ENCODE peak calls at places on chromosomes 4 and X, in eight cellular contexts. One of them, this sample, is unnamed.

GRCh38 chrX:18983711-18984380 is at the start of gene PHKA2:
- DNase-seq in GM12878: no peak
- DNase-seq in esophagus muscularis mucosa: no peak
- DNase-seq in heart left ventricle: peak; percentile 54
- DNase-seq in tibial nerve: peak; percentile 17
- DNase-seq in ovary: peak; percentile 33
- DNase-seq in sigmoid colon: peak; percentile 70
- DNase-seq in stomach: peak; percentile 53
- DNase-seq in this sample: peak; percentile 61

GRCh38 chr4:6767341-6767724 is 15.2 kb upstream of the KIAA0232 start:
- DNase-seq in GM12878: no peak
- DNase-seq in esophagus muscularis mucosa: no peak
- DNase-seq in heart left ventricle: no peak
- DNase-seq in tibial nerve: no peak
- DNase-seq in ovary: no peak
- DNase-seq in sigmoid colon: peak; percentile 41
- DNase-seq in stomach: no peak
- DNase-seq in this sample: no peak

GRCh38 chr4:127124919-127125318 is 507.8 kb upstream of the INTU start:
- DNase-seq in GM12878: no peak
- DNase-seq in esophagus muscularis mucosa: no peak
- DNase-seq in heart left ventricle: no peak
- DNase-seq in tibial nerve: no peak
- DNase-seq in ovary: no peak
- DNase-seq in sigmoid colon: no peak
- DNase-seq in stomach: no peak
- DNase-seq in this sample: no peak

GRCh38 chr4:39576268-39576667 is 49.0 kb upstream of the UGDH start:
- DNase-seq in GM12878: no peak
- DNase-seq in esophagus muscularis mucosa: no peak
- DNase-seq in heart left ventricle: no peak
- DNase-seq in tibial nerve: no peak
- DNase-seq in ovary: no peak
- DNase-seq in sigmoid colon: no peak
- DNase-seq in stomach: no peak
- DNase-seq in this sample: no peak

GRCh38 chrX:101164766-101165590 is 54.6 kb upstream of the DRP2 start:
- DNase-seq in GM12878: no peak
- DNase-seq in esophagus muscularis mucosa: no peak
- DNase-seq in heart left ventricle: no peak
- DNase-seq in tibial nerve: no peak
- DNase-seq in ovary: no peak
- DNase-seq in sigmoid colon: no peak
- DNase-seq in stomach: no peak
- DNase-seq in this sample: no peak

GRCh38 chrX:153052534-153052933 is 3.7 kb upstream of the PNMA3 start:
- DNase-seq in GM12878: no peak
- DNase-seq in esophagus muscularis mucosa: no peak
- DNase-seq in heart left ventricle: no peak
- DNase-seq in tibial nerve: no peak
- DNase-seq in ovary: no peak
- DNase-seq in sigmoid colon: no peak
- DNase-seq in stomach: no peak
- DNase-seq in this sample: no peak

GRCh38 chr4:176791591-176792347 is 953 bp downstream of the VEGFC start:
- DNase-seq in GM12878: no peak
- DNase-seq in esophagus muscularis mucosa: no peak
- DNase-seq in heart left ventricle: peak; percentile 10
- DNase-seq in tibial nerve: no peak
- DNase-seq in ovary: peak; percentile 10
- DNase-seq in sigmoid colon: peak; percentile 62
- DNase-seq in stomach: peak; percentile 25
- DNase-seq in this sample: peak; percentile 14

GRCh38 chr4:10013722-10014121 is 7.6 kb downstream of the SLC2A9 start:
- DNase-seq in GM12878: no peak
- DNase-seq in esophagus muscularis mucosa: no peak
- DNase-seq in heart left ventricle: no peak
- DNase-seq in tibial nerve: no peak
- DNase-seq in ovary: no peak
- DNase-seq in sigmoid colon: no peak
- DNase-seq in stomach: peak; percentile 82
- DNase-seq in this sample: peak; percentile 74

GRCh38 chr4:158200214-158200613 is 10.1 kb upstream of the TMEM144 start:
- DNase-seq in GM12878: no peak
- DNase-seq in esophagus muscularis mucosa: no peak
- DNase-seq in heart left ventricle: no peak
- DNase-seq in tibial nerve: no peak
- DNase-seq in ovary: no peak
- DNase-seq in sigmoid colon: no peak
- DNase-seq in stomach: no peak
- DNase-seq in this sample: no peak

GRCh38 chrX:119758682-119759332 is 419 bp downstream of the SOWAHD start:
- DNase-seq in GM12878: no peak
- DNase-seq in esophagus muscularis mucosa: no peak
- DNase-seq in heart left ventricle: no peak
- DNase-seq in tibial nerve: no peak
- DNase-seq in ovary: peak; percentile 14
- DNase-seq in sigmoid colon: no peak
- DNase-seq in stomach: peak; percentile 43
- DNase-seq in this sample: peak; percentile 40

GRCh38 chr4:88759039-88759631 is 61.5 kb upstream of the NAP1L5 start:
- DNase-seq in GM12878: no peak
- DNase-seq in esophagus muscularis mucosa: no peak
- DNase-seq in heart left ventricle: no peak
- DNase-seq in tibial nerve: no peak
- DNase-seq in ovary: no peak
- DNase-seq in sigmoid colon: no peak
- DNase-seq in stomach: no peak
- DNase-seq in this sample: no peak

GRCh38 chr4:67575232-67575888 is 16.8 kb downstream of the STAP1 start:
- DNase-seq in GM12878: peak; percentile 85
- DNase-seq in esophagus muscularis mucosa: no peak
- DNase-seq in heart left ventricle: no peak
- DNase-seq in tibial nerve: no peak
- DNase-seq in ovary: no peak
- DNase-seq in sigmoid colon: no peak
- DNase-seq in stomach: no peak
- DNase-seq in this sample: no peak

GRCh38 chr4:48779095-48779997 is 733 bp downstream of the FRYL start:
- DNase-seq in GM12878: no peak
- DNase-seq in esophagus muscularis mucosa: no peak
- DNase-seq in heart left ventricle: peak; percentile 72
- DNase-seq in tibial nerve: peak; percentile 10
- DNase-seq in ovary: peak; percentile 42
- DNase-seq in sigmoid colon: peak; percentile 79
- DNase-seq in stomach: peak; percentile 71
- DNase-seq in this sample: peak; percentile 64

GRCh38 chr4:75306496-75306895 is 207.7 kb downstream of the RCHY1 start:
- DNase-seq in GM12878: no peak
- DNase-seq in esophagus muscularis mucosa: no peak
- DNase-seq in heart left ventricle: no peak
- DNase-seq in tibial nerve: no peak
- DNase-seq in ovary: no peak
- DNase-seq in sigmoid colon: no peak
- DNase-seq in stomach: no peak
- DNase-seq in this sample: no peak

GRCh38 chrX:29155286-29155685 is 568.0 kb downstream of the IL1RAPL1 start:
- DNase-seq in GM12878: no peak
- DNase-seq in esophagus muscularis mucosa: no peak
- DNase-seq in heart left ventricle: no peak
- DNase-seq in tibial nerve: no peak
- DNase-seq in ovary: no peak
- DNase-seq in sigmoid colon: no peak
- DNase-seq in stomach: no peak
- DNase-seq in this sample: no peak

GRCh38 chrX:41086627-41086932 is 1.3 kb downstream of the USP9X start:
- DNase-seq in GM12878: no peak
- DNase-seq in esophagus muscularis mucosa: no peak
- DNase-seq in heart left ventricle: no peak
- DNase-seq in tibial nerve: no peak
- DNase-seq in ovary: no peak
- DNase-seq in sigmoid colon: no peak
- DNase-seq in stomach: no peak
- DNase-seq in this sample: peak; percentile 70

GRCh38 chr4:183098723-183099536 is at the start of gene WWC2:
- DNase-seq in GM12878: no peak
- DNase-seq in esophagus muscularis mucosa: peak; percentile 95
- DNase-seq in heart left ventricle: peak; percentile 91
- DNase-seq in tibial nerve: peak; percentile 77
- DNase-seq in ovary: peak; percentile 87
- DNase-seq in sigmoid colon: peak; percentile 94
- DNase-seq in stomach: peak; percentile 91
- DNase-seq in this sample: peak; percentile 89
- TF ChIP-seq POLR2A in GM12878: no peak
- TF ChIP-seq POLR2A in esophagus muscularis mucosa: peak; percentile 40
- TF ChIP-seq POLR2A in heart left ventricle: peak; percentile 77
- TF ChIP-seq POLR2A in tibial nerve: peak; percentile 86
- TF ChIP-seq POLR2A in ovary: peak; percentile 78
- TF ChIP-seq POLR2A in sigmoid colon: no peak
- TF ChIP-seq POLR2A in stomach: no peak
- TF ChIP-seq POLR2A in this sample: peak; percentile 92

GRCh38 chr4:98932539-98932938 is 3.6 kb upstream of the EIF4E start:
- DNase-seq in GM12878: no peak
- DNase-seq in esophagus muscularis mucosa: no peak
- DNase-seq in heart left ventricle: no peak
- DNase-seq in tibial nerve: no peak
- DNase-seq in ovary: no peak
- DNase-seq in sigmoid colon: no peak
- DNase-seq in stomach: no peak
- DNase-seq in this sample: no peak

GRCh38 chr4:98928131-98928504 is 815 bp downstream of the EIF4E start:
- DNase-seq in GM12878: no peak
- DNase-seq in esophagus muscularis mucosa: no peak
- DNase-seq in heart left ventricle: peak; percentile 63
- DNase-seq in tibial nerve: peak; percentile 54
- DNase-seq in ovary: peak; percentile 46
- DNase-seq in sigmoid colon: peak; percentile 79
- DNase-seq in stomach: peak; percentile 65
- DNase-seq in this sample: peak; percentile 76

GRCh38 chr4:98930311-98930865 is 1.5 kb upstream of the EIF4E start:
- DNase-seq in GM12878: no peak
- DNase-seq in esophagus muscularis mucosa: no peak
- DNase-seq in heart left ventricle: no peak
- DNase-seq in tibial nerve: no peak
- DNase-seq in ovary: no peak
- DNase-seq in sigmoid colon: no peak
- DNase-seq in stomach: no peak
- DNase-seq in this sample: no peak

GRCh38 chr4:98929341-98930267 is 671 bp upstream of the EIF4E start:
- DNase-seq in GM12878: peak; percentile 78
- DNase-seq in esophagus muscularis mucosa: peak; percentile 92
- DNase-seq in heart left ventricle: peak; percentile 50
- DNase-seq in tibial nerve: peak; percentile 51
- DNase-seq in ovary: peak; percentile 45
- DNase-seq in sigmoid colon: peak; percentile 84
- DNase-seq in stomach: peak; percentile 71
- DNase-seq in this sample: peak; percentile 76

GRCh38 chr4:98928505-98929340 is at the start of gene EIF4E:
- DNase-seq in GM12878: peak; percentile 96
- DNase-seq in esophagus muscularis mucosa: peak; percentile 98
- DNase-seq in heart left ventricle: peak; percentile 97
- DNase-seq in tibial nerve: peak; percentile 95
- DNase-seq in ovary: peak; percentile 98
- DNase-seq in sigmoid colon: peak; percentile 99
- DNase-seq in stomach: peak; percentile 98
- DNase-seq in this sample: peak; percentile 98
- TF ChIP-seq POLR2A in GM12878: peak; percentile 91
- TF ChIP-seq POLR2A in esophagus muscularis mucosa: no peak
- TF ChIP-seq POLR2A in heart left ventricle: peak; percentile 45
- TF ChIP-seq POLR2A in tibial nerve: peak; percentile 64
- TF ChIP-seq POLR2A in ovary: peak; percentile 65
- TF ChIP-seq POLR2A in sigmoid colon: no peak
- TF ChIP-seq POLR2A in stomach: no peak
- TF ChIP-seq POLR2A in this sample: no peak

DNA sequence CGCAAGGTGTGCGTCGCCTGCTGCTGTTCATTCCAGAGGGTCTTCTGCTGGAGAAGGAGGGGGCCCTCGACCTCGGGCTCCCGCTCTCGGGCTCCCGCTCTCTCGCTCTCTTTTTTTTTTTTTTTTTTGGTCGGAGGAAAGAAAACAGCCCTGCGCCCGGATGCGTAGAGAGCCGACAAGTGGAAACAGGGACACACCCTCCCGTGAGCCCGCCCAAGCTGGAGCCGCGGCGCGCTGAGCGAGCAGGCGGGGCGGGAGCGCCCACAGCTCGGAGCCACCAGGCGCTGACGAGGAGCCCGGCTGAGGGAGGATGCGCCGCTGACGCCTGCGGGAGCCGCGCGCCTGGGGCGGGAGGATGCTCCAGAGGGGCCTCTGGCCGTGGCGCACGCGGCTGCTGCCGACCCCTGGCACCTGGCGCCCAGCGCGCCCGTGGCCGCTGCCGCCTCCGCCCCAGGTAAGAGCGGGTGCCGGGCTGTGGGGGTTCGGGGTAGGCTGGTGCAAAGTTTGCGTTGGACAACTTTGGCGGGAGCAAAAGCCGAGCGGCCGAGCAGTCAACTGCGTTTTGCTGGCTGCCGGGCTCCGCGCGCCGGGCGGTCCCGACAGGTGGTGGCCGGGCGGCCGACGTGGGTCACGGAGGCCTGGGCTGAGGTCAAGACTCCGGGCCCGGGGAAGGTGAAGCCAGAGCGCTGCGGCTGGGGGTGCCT is at the start of gene MCUB:
- DNase-seq in GM12878: peak; percentile 49
- DNase-seq in esophagus muscularis mucosa: peak; percentile 96
- DNase-seq in heart left ventricle: peak; percentile 86
- DNase-seq in tibial nerve: peak; percentile 74
- DNase-seq in ovary: peak; percentile 81
- DNase-seq in sigmoid colon: peak; percentile 93
- DNase-seq in stomach: peak; percentile 79
- DNase-seq in this sample: peak; percentile 57
- TF ChIP-seq POLR2A in GM12878: peak; percentile 87
- TF ChIP-seq POLR2A in esophagus muscularis mucosa: no peak
- TF ChIP-seq POLR2A in heart left ventricle: peak; percentile 37
- TF ChIP-seq POLR2A in tibial nerve: peak; percentile 60
- TF ChIP-seq POLR2A in ovary: peak; percentile 64
- TF ChIP-seq POLR2A in sigmoid colon: no peak
- TF ChIP-seq POLR2A in stomach: no peak
- TF ChIP-seq POLR2A in this sample: peak; percentile 23

DNA sequence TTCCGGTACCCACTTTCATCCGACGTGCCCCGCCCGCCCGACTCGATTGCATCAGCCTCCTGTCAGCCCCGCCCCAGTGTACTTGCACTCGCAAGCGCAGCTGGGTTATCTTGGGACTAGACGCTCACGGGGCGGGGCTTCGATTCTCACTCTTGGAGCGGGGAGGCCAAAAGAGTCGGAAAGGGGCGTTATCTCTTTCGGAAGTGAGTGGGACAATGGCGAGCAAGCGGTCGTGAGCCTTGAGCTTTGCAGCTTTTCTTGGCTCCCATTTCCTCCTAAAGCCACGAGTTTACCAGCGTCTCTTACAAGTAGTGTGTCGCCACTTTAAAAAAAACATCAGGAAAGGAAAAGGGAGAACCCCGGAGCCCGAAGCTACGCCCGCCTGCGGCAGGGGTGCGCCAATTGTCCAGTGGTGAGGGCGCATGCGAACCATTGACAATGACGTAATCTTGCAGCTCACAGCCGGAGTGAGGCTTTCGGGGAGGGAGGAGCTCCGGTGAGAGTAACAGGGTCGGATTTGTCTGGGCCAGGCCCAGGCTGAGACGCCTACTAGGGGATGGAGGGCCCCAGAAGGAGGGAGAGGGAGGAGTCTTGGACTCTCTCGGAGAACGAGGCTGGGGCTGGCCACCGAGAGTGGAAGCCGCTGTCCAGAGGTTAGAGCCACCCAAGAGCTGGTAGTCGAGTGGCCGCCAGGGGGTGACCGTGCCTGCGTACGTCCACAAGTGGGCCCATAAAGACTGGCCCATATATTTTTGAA is 109.5 kb downstream of the GNL3L start:
- DNase-seq in GM12878: peak; percentile 79
- DNase-seq in esophagus muscularis mucosa: peak; percentile 97
- DNase-seq in heart left ventricle: peak; percentile 94
- DNase-seq in tibial nerve: peak; percentile 92
- DNase-seq in ovary: peak; percentile 93
- DNase-seq in sigmoid colon: peak; percentile 98
- DNase-seq in stomach: peak; percentile 91
- DNase-seq in this sample: peak; percentile 95
- TF ChIP-seq POLR2A in GM12878: peak; percentile 80
- TF ChIP-seq POLR2A in esophagus muscularis mucosa: no peak
- TF ChIP-seq POLR2A in heart left ventricle: peak; percentile 51
- TF ChIP-seq POLR2A in tibial nerve: peak; percentile 69
- TF ChIP-seq POLR2A in ovary: peak; percentile 56
- TF ChIP-seq POLR2A in sigmoid colon: no peak
- TF ChIP-seq POLR2A in stomach: no peak
- TF ChIP-seq POLR2A in this sample: peak; percentile 82

This sample was measured in body of pancreas.